ENCODE peak calls at places on chromosomes 1 and 21, in six cellular contexts. One of them, this sample, is unnamed.

GRCh38 chr1:159828916-159829634 is 2.4 kb downstream of the SLAMF8 start:
- DNase-seq in pancreas: peak
- DNase-seq in adrenal gland: peak
- DNase-seq in psoas muscle: peak
- DNase-seq in esophagus squamous epithelium: no peak
- DNase-seq in prostate gland: peak
- DNase-seq in this sample: no peak

GRCh38 chr1:45359882-45360513 is 19.8 kb upstream of the MUTYH start:
- DNase-seq in prostate gland: peak
- DNase-seq in esophagus squamous epithelium: no peak
- DNase-seq in adrenal gland: peak
- DNase-seq in psoas muscle: peak
- DNase-seq in pancreas: no peak
- DNase-seq in this sample: peak

GRCh38 chr1:36309397-36309796 is 3.2 kb downstream of the SH3D21 start:
- DNase-seq in prostate gland: no peak
- DNase-seq in psoas muscle: no peak
- DNase-seq in esophagus squamous epithelium: no peak
- DNase-seq in pancreas: no peak
- DNase-seq in adrenal gland: no peak
- DNase-seq in this sample: no peak

GRCh38 chr21:14687277-14687642 is 141.1 kb upstream of the SAMSN1 start:
- DNase-seq in esophagus squamous epithelium: no peak
- DNase-seq in psoas muscle: no peak
- DNase-seq in adrenal gland: no peak
- DNase-seq in pancreas: no peak
- DNase-seq in prostate gland: no peak
- DNase-seq in this sample: no peak

GRCh38 chr1:113192242-113192641 is 119.2 kb downstream of the LRIG2 start:
- DNase-seq in pancreas: no peak
- DNase-seq in adrenal gland: no peak
- DNase-seq in esophagus squamous epithelium: no peak
- DNase-seq in psoas muscle: no peak
- DNase-seq in prostate gland: no peak
- DNase-seq in this sample: no peak

GRCh38 chr21:28793043-28793442 is 199.6 kb downstream of the LTN1 start:
- DNase-seq in prostate gland: no peak
- DNase-seq in adrenal gland: no peak
- DNase-seq in pancreas: no peak
- DNase-seq in esophagus squamous epithelium: no peak
- DNase-seq in psoas muscle: no peak
- DNase-seq in this sample: peak

GRCh38 chr21:44748621-44749020 is 37.2 kb upstream of the TSPEAR start:
- DNase-seq in pancreas: no peak
- DNase-seq in esophagus squamous epithelium: no peak
- DNase-seq in prostate gland: no peak
- DNase-seq in adrenal gland: no peak
- DNase-seq in psoas muscle: peak
- DNase-seq in this sample: no peak

GRCh38 chr1:2072109-2072806 is 22.0 kb downstream of the PRKCZ start:
- DNase-seq in psoas muscle: no peak
- DNase-seq in esophagus squamous epithelium: no peak
- DNase-seq in adrenal gland: no peak
- DNase-seq in pancreas: no peak
- DNase-seq in prostate gland: no peak
- DNase-seq in this sample: no peak

GRCh38 chr1:219904934-219905333 is 23.4 kb downstream of the SLC30A10 start:
- DNase-seq in prostate gland: no peak
- DNase-seq in psoas muscle: no peak
- DNase-seq in esophagus squamous epithelium: no peak
- DNase-seq in pancreas: no peak
- DNase-seq in adrenal gland: no peak
- DNase-seq in this sample: no peak

GRCh38 chr1:9020325-9020724 is 5.9 kb downstream of the SLC2A7 start:
- DNase-seq in esophagus squamous epithelium: no peak
- DNase-seq in prostate gland: no peak
- DNase-seq in adrenal gland: no peak
- DNase-seq in pancreas: no peak
- DNase-seq in psoas muscle: no peak
- DNase-seq in this sample: no peak

GRCh38 chr1:34779526-34779925 is 1.5 kb upstream of the GJB3 start:
- DNase-seq in pancreas: no peak
- DNase-seq in esophagus squamous epithelium: no peak
- DNase-seq in psoas muscle: peak
- DNase-seq in prostate gland: no peak
- DNase-seq in adrenal gland: no peak
- DNase-seq in this sample: no peak

GRCh38 chr1:34779962-34780361 is 1.1 kb upstream of the GJB3 start:
- DNase-seq in adrenal gland: no peak
- DNase-seq in prostate gland: no peak
- DNase-seq in esophagus squamous epithelium: no peak
- DNase-seq in pancreas: no peak
- DNase-seq in psoas muscle: peak
- DNase-seq in this sample: no peak

GRCh38 chr1:34781071-34781843 is at the start of gene GJB3:
- DNase-seq in esophagus squamous epithelium: no peak
- DNase-seq in pancreas: no peak
- DNase-seq in prostate gland: no peak
- DNase-seq in adrenal gland: no peak
- DNase-seq in psoas muscle: peak
- DNase-seq in this sample: no peak

GRCh38 chr1:34780528-34780927 is 486 bp upstream of the GJB3 start:
- DNase-seq in adrenal gland: no peak
- DNase-seq in pancreas: no peak
- DNase-seq in prostate gland: no peak
- DNase-seq in esophagus squamous epithelium: no peak
- DNase-seq in psoas muscle: peak
- DNase-seq in this sample: no peak

GRCh38 chr1:34781844-34782391 is 904 bp downstream of the GJB3 start:
- DNase-seq in psoas muscle: no peak
- DNase-seq in pancreas: no peak
- DNase-seq in adrenal gland: no peak
- DNase-seq in esophagus squamous epithelium: no peak
- DNase-seq in prostate gland: peak
- DNase-seq in this sample: no peak
- H3K4me3 ChIP-seq in psoas muscle: peak
- H3K4me3 ChIP-seq in pancreas: peak
- H3K4me3 ChIP-seq in adrenal gland: no peak
- H3K4me3 ChIP-seq in esophagus squamous epithelium: peak
- H3K4me3 ChIP-seq in prostate gland: peak
- H3K4me3 ChIP-seq in this sample: no peak

DNA sequence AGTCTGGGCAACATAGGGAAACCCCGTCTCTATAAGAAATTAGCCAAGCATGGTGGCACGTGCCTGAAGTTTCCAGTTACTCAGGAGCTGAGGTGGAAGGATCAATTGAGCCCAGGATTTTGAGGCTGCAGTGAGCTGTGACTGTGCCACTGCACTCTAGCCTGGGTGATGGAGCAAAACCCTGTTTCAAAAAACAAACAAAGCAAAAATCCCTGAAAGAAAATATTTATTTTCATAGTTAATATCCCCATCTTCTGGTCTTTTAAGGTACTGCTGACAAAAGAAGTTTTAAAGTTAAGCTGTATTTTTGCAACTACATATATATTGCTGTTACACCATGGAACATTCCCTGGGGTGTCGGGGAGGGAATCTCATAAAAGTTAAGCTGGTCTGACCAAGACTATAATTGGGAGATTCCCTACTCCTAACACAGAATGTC is 26.0 kb downstream of the VAMP4 start:
- DNase-seq in adrenal gland: no peak
- DNase-seq in pancreas: no peak
- DNase-seq in prostate gland: peak
- DNase-seq in esophagus squamous epithelium: no peak
- DNase-seq in psoas muscle: no peak
- DNase-seq in this sample: peak
- TF ChIP-seq CTCF in adrenal gland: peak
- TF ChIP-seq CTCF in pancreas: no peak
- TF ChIP-seq CTCF in prostate gland: peak
- TF ChIP-seq CTCF in esophagus squamous epithelium: peak
- TF ChIP-seq CTCF in psoas muscle: peak
- TF ChIP-seq CTCF in this sample: peak

GRCh38 chr1:115977481-115978258 is 1.4 kb downstream of the SLC22A15 start:
- DNase-seq in pancreas: no peak
- DNase-seq in psoas muscle: no peak
- DNase-seq in esophagus squamous epithelium: no peak
- DNase-seq in prostate gland: no peak
- DNase-seq in adrenal gland: no peak
- DNase-seq in this sample: peak
- H3K4me3 ChIP-seq in pancreas: peak
- H3K4me3 ChIP-seq in psoas muscle: peak
- H3K4me3 ChIP-seq in esophagus squamous epithelium: peak
- H3K4me3 ChIP-seq in prostate gland: no peak
- H3K4me3 ChIP-seq in adrenal gland: no peak
- H3K4me3 ChIP-seq in this sample: peak

DNA sequence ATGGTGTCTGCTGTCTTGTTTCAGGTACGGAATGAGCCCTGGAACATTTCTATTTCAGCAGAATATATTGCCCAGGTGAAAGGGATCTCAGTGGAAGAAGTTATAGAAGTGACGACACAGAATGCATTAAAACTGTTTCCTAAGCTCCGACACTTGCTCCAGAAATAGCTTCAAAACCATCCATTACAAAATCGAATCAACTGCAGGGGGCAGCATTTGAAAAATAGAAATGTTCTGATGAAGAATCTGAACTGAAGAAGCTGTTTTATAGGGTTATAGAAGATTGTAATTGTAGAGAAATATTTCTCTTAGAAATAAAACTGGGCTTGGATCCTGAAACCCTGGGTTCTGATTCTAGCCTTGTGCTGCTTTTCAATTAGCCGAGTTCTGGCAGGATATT is 23.3 kb downstream of the TATDN3 start:
- DNase-seq in prostate gland: peak
- DNase-seq in esophagus squamous epithelium: no peak
- DNase-seq in psoas muscle: no peak
- DNase-seq in adrenal gland: no peak
- DNase-seq in pancreas: no peak
- DNase-seq in this sample: peak
- TF ChIP-seq CTCF in prostate gland: peak
- TF ChIP-seq CTCF in esophagus squamous epithelium: peak
- TF ChIP-seq CTCF in psoas muscle: peak
- TF ChIP-seq CTCF in adrenal gland: peak
- TF ChIP-seq CTCF in pancreas: no peak
- TF ChIP-seq CTCF in this sample: peak

GRCh38 chr1:24605534-24606295 is 37.4 kb upstream of the SRRM1 start:
- DNase-seq in prostate gland: no peak
- DNase-seq in adrenal gland: no peak
- DNase-seq in pancreas: no peak
- DNase-seq in psoas muscle: no peak
- DNase-seq in esophagus squamous epithelium: no peak
- DNase-seq in this sample: no peak
- H3K4me3 ChIP-seq in prostate gland: no peak
- H3K4me3 ChIP-seq in adrenal gland: no peak
- H3K4me3 ChIP-seq in pancreas: no peak
- H3K4me3 ChIP-seq in psoas muscle: no peak
- H3K4me3 ChIP-seq in esophagus squamous epithelium: no peak
- H3K4me3 ChIP-seq in this sample: no peak

GRCh38 chr1:169133801-169134558 is 27.5 kb downstream of the ATP1B1 start:
- DNase-seq in prostate gland: no peak
- DNase-seq in psoas muscle: no peak
- DNase-seq in adrenal gland: no peak
- DNase-seq in pancreas: no peak
- DNase-seq in esophagus squamous epithelium: no peak
- DNase-seq in this sample: peak
- TF ChIP-seq CTCF in prostate gland: peak
- TF ChIP-seq CTCF in psoas muscle: peak
- TF ChIP-seq CTCF in adrenal gland: peak
- TF ChIP-seq CTCF in pancreas: peak
- TF ChIP-seq CTCF in esophagus squamous epithelium: no peak
- TF ChIP-seq CTCF in this sample: no peak

GRCh38 chr1:198599749-198600148 is 39.1 kb upstream of the PTPRC start:
- DNase-seq in psoas muscle: no peak
- DNase-seq in adrenal gland: no peak
- DNase-seq in prostate gland: no peak
- DNase-seq in pancreas: no peak
- DNase-seq in esophagus squamous epithelium: no peak
- DNase-seq in this sample: no peak
- H3K4me3 ChIP-seq in psoas muscle: no peak
- H3K4me3 ChIP-seq in adrenal gland: no peak
- H3K4me3 ChIP-seq in prostate gland: no peak
- H3K4me3 ChIP-seq in pancreas: no peak
- H3K4me3 ChIP-seq in esophagus squamous epithelium: no peak
- H3K4me3 ChIP-seq in this sample: no peak

GRCh38 chr1:28208818-28209441 is 23.9 kb downstream of the DNAJC8 start:
- DNase-seq in prostate gland: peak
- DNase-seq in esophagus squamous epithelium: no peak
- DNase-seq in psoas muscle: peak
- DNase-seq in pancreas: no peak
- DNase-seq in adrenal gland: peak
- DNase-seq in this sample: peak
- TF ChIP-seq CTCF in prostate gland: peak
- TF ChIP-seq CTCF in esophagus squamous epithelium: peak
- TF ChIP-seq CTCF in psoas muscle: peak
- TF ChIP-seq CTCF in pancreas: peak
- TF ChIP-seq CTCF in adrenal gland: peak
- TF ChIP-seq CTCF in this sample: peak